ENCODE peak calls at places on chromosomes 16 and 17, in nine cellular contexts. T, V, L, A, O, J, Z, B and C are unnamed samples.

GRCh38 chr16:88561485-88562369 is 8.5 kb upstream of the ZC3H18 start:
- DNase-seq in T (peak; percentile 37), V (peak; percentile 18), A (no peak), Z (peak; percentile 37), J (peak; percentile 36), O (peak; percentile 26), B (no peak), L (peak; percentile 73), C (peak; percentile 38)

GRCh38 chr16:70428178-70428998 is 10.5 kb downstream of the ST3GAL2 start:
- DNase-seq in L (no peak), Z (peak; percentile 27), O (peak; percentile 55), T (peak; percentile 4), J (no peak), B (peak; percentile 88), V (no peak), A (peak; percentile 85), C (peak; percentile 99)

GRCh38 chr16:2471016-2471652 is at the start of gene NTN3:
- DNase-seq in Z (no peak), J (no peak), V (peak; percentile 21), O (no peak), T (peak; percentile 81), L (no peak), B (no peak), A (no peak), C (no peak)

GRCh38 chr17:44362964-44363612 is 565 bp downstream of the FAM171A2 start:
- DNase-seq in Z (no peak), V (peak; percentile 16), B (no peak), L (no peak), J (no peak), T (peak; percentile 58), A (no peak), O (no peak), C (no peak)

GRCh38 chr16:3017806-3018506 is at the start of gene CLDN6:
- DNase-seq in Z (no peak), O (no peak), A (no peak), L (no peak), J (no peak), B (no peak), T (no peak), V (no peak), C (peak; percentile 32)

GRCh38 chr16:75420987-75421819 is 12.1 kb downstream of the CFDP1 start:
- DNase-seq in B (peak; percentile 79), T (peak; percentile 64), O (peak; percentile 6), L (no peak), V (no peak), A (peak; percentile 48), J (no peak), Z (no peak), C (peak; percentile 70)

GRCh38 chr16:17827313-17827712 is 356.6 kb upstream of the XYLT1 start:
- DNase-seq in T (no peak), Z (no peak), J (no peak), V (peak; percentile 4), L (no peak), O (no peak), A (no peak), B (no peak), C (no peak)

GRCh38 chr17:32831223-32831622 is 45.7 kb downstream of the MYO1D start:
- DNase-seq in V (no peak), T (no peak), B (no peak), Z (no peak), L (no peak), O (no peak), A (no peak), J (no peak), C (no peak)

GRCh38 chr17:17325228-17325627 is 22.1 kb downstream of the NT5M start:
- DNase-seq in O (no peak), J (no peak), V (no peak), T (no peak), Z (no peak), L (no peak), B (no peak), A (no peak), C (no peak)

GRCh38 chr17:12859520-12859919 is 70.2 kb downstream of the ARHGAP44 start:
- DNase-seq in L (no peak), Z (no peak), V (no peak), J (no peak), A (no peak), O (no peak), T (no peak), B (no peak), C (no peak)

GRCh38 chr17:13592427-13592826 is 9.3 kb downstream of the HS3ST3A1 start:
- DNase-seq in V (no peak), Z (no peak), A (no peak), L (no peak), T (no peak), O (no peak), J (no peak), B (no peak), C (no peak)

GRCh38 chr17:79936661-79937434 is 97.6 kb upstream of the CBX4 start:
- DNase-seq in B (no peak), L (no peak), V (no peak), Z (no peak), J (no peak), T (no peak), O (no peak), A (no peak), C (no peak)

GRCh38 chr16:7791191-7791590 is 458.5 kb downstream of the RBFOX1 start:
- DNase-seq in A (no peak), J (no peak), L (no peak), V (no peak), B (no peak), T (no peak), O (no peak), Z (no peak), C (no peak)

GRCh38 chr17:66507103-66507923 is 204.9 kb downstream of the PRKCA start:
- DNase-seq in L (no peak), V (no peak), B (no peak), A (no peak), Z (no peak), T (no peak), O (no peak), J (no peak), C (no peak)